ENCODE peak calls at places on chromosomes 6 and 20, in seven cellular contexts. M is CD8-positive, alpha-beta T cell; Q is foreskin fibroblast; F is BJ; L is uterus; C is AG04450; T is endodermal cell. J is an unnamed sample.

GRCh38 chr6:24721461-24722215 is 2.7 kb upstream of the C6orf62 start:
- DNase-seq in M (no peak), Q (no peak), F (no peak), L (no peak), C (no peak), T (no peak), J (no peak)

GRCh38 chr6:106882601-106883518 is 91.7 kb downstream of the CD24 start:
- DNase-seq in M (no peak), Q (no peak), F (no peak), L (no peak), C (no peak), T (no peak), J (no peak)

GRCh38 chr6:169723991-169724553 is at the start of gene PHF10:
- DNase-seq in M (peak; percentile 64), Q (peak; percentile 62), F (no peak), L (no peak), C (no peak), T (no peak), J (no peak)

GRCh38 chr6:121619013-121619412 is 183.6 kb downstream of the GJA1 start:
- DNase-seq in M (no peak), Q (no peak), F (no peak), L (no peak), C (no peak), T (peak; percentile 47), J (no peak)

GRCh38 chr6:90175627-90176538 is 120.8 kb downstream of the BACH2 start:
- DNase-seq in M (no peak), Q (no peak), F (no peak), L (no peak), C (no peak), T (no peak), J (no peak)

GRCh38 chr6:141117869-141118268 is 1014.9 kb upstream of the GJE1 start:
- DNase-seq in M (no peak), Q (no peak), F (no peak), L (no peak), C (no peak), T (no peak), J (no peak)

GRCh38 chr6:88813045-88813444 is 150.4 kb downstream of the RNGTT start:
- DNase-seq in M (no peak), Q (no peak), F (no peak), L (no peak), C (no peak), T (no peak), J (peak; percentile 1)

GRCh38 chr6:165562421-165563090 is 100.5 kb downstream of the PDE10A start:
- DNase-seq in M (no peak), Q (no peak), F (no peak), L (no peak), C (no peak), T (no peak), J (no peak)

GRCh38 chr20:1953616-1954015 is 40.2 kb downstream of the PDYN start:
- DNase-seq in M (no peak), Q (no peak), F (no peak), L (no peak), C (no peak), T (peak; percentile 30), J (no peak)

GRCh38 chr6:144712541-144712940 is 427.4 kb downstream of the UTRN start:
- DNase-seq in M (no peak), Q (peak; percentile 72), F (no peak), L (no peak), C (no peak), T (no peak), J (peak; percentile 8)

GRCh38 chr6:122676688-122677087 is 66.5 kb downstream of the PKIB start:
- DNase-seq in M (no peak), Q (no peak), F (no peak), L (no peak), C (no peak), T (no peak), J (no peak)

GRCh38 chr6:146352163-146352562 is 191.5 kb upstream of the RAB32 start:
- DNase-seq in M (no peak), Q (no peak), F (no peak), L (no peak), C (no peak), T (no peak), J (no peak)

GRCh38 chr6:46160102-46160501 is 10.7 kb downstream of the ENPP5 start:
- DNase-seq in M (no peak), Q (no peak), F (no peak), L (no peak), C (no peak), T (no peak), J (no peak)

GRCh38 chr20:64037498-64038213 is 1.7 kb downstream of the C20orf204 start:
- DNase-seq in M (no peak), Q (no peak), F (no peak), L (no peak), C (no peak), T (peak; percentile 81), J (no peak)

GRCh38 chr6:152218887-152219286 is 411.4 kb downstream of the ESR1 start:
- DNase-seq in M (no peak), Q (no peak), F (no peak), L (no peak), C (no peak), T (no peak), J (no peak)

GRCh38 chr6:154113392-154113791 is 74.4 kb downstream of the OPRM1 start:
- DNase-seq in M (no peak), Q (no peak), F (no peak), L (no peak), C (no peak), T (no peak), J (no peak)

GRCh38 chr20:47606414-47607207 is 104.9 kb downstream of the NCOA3 start:
- DNase-seq in M (no peak), Q (no peak), F (no peak), L (no peak), C (no peak), T (no peak), J (no peak)

GRCh38 chr20:30593572-30593971 is 663.9 kb upstream of the DEFB115 start:
- DNase-seq in M (no peak), Q (no peak), F (no peak), L (no peak), C (no peak), T (no peak), J (no peak)

GRCh38 chr20:5041433-5041832 is 40.1 kb upstream of the SLC23A2 start:
- DNase-seq in M (no peak), Q (peak; percentile 77), F (no peak), L (no peak), C (no peak), T (peak; percentile 59), J (no peak)

GRCh38 chr6:5518936-5519491 is 257.7 kb downstream of the FARS2 start:
- DNase-seq in M (no peak), Q (no peak), F (no peak), L (no peak), C (no peak), T (no peak), J (no peak)

GRCh38 chr20:49846206-49846807 is 33.7 kb downstream of the SLC9A8 start:
- DNase-seq in M (no peak), Q (peak; percentile 73), F (no peak), L (peak; percentile 56), C (no peak), T (peak; percentile 76), J (peak; percentile 43)

GRCh38 chr20:36677422-36677771 is 31.4 kb upstream of the SLA2 start:
- DNase-seq in M (no peak), Q (no peak), F (no peak), L (no peak), C (no peak), T (no peak), J (no peak)

GRCh38 chr6:69871107-69871506 is 4.8 kb downstream of the COL19A1 start:
- DNase-seq in M (no peak), Q (no peak), F (no peak), L (no peak), C (no peak), T (no peak), J (no peak)

GRCh38 chr6:47197672-47198640 is 111.7 kb downstream of the TNFRSF21 start:
- DNase-seq in M (no peak), Q (no peak), F (no peak), L (no peak), C (no peak), T (no peak), J (no peak)
- H3K4me3 ChIP-seq in M (no peak overlapping the region), Q (no peak overlapping the region), F (no peak overlapping the region), L (no peak overlapping the region), C (peak overlapping the region; percentile 34), T (no peak overlapping the region), J (no peak overlapping the region)

GRCh38 chr20:61722146-61722678 is 343.5 kb downstream of the TAF4 start:
- DNase-seq in M (no peak), Q (peak; percentile 2), F (no peak), L (no peak), C (no peak), T (no peak), J (no peak)

GRCh38 chr20:61725145-61725544 is 340.5 kb downstream of the TAF4 start:
- DNase-seq in M (no peak), Q (no peak), F (no peak), L (no peak), C (no peak), T (no peak), J (no peak)

GRCh38 chr20:61723538-61724257 is 342.0 kb downstream of the TAF4 start:
- DNase-seq in M (no peak), Q (no peak), F (no peak), L (no peak), C (no peak), T (no peak), J (no peak)

GRCh38 chr20:61725966-61726365 is 339.7 kb downstream of the TAF4 start:
- DNase-seq in M (no peak), Q (no peak), F (no peak), L (no peak), C (no peak), T (no peak), J (no peak)

GRCh38 chr20:61724376-61724775 is 341.3 kb downstream of the TAF4 start:
- DNase-seq in M (no peak), Q (no peak), F (no peak), L (no peak), C (no peak), T (peak; percentile 86), J (no peak)
- TF ChIP-seq CTCF in M (no peak), Q (peak; percentile 29), F (peak; percentile 3), L (no peak), C (peak; percentile 45), T (peak; percentile 83), J (peak; percentile 39)

GRCh38 chr20:41139227-41140093 is 2.1 kb downstream of the PLCG1 start:
- DNase-seq in M (no peak), Q (no peak), F (no peak), L (no peak), C (no peak), T (no peak), J (no peak)
- H3K4me3 ChIP-seq in M (peak overlapping the region; percentile 68), Q (peak overlapping the region; percentile 68), F (peak overlapping the region; percentile 74), L (peak overlapping the region; percentile 99), C (peak overlapping the region; percentile 75), T (peak overlapping the region; percentile 97), J (peak overlapping the region; percentile 75)

DNA sequence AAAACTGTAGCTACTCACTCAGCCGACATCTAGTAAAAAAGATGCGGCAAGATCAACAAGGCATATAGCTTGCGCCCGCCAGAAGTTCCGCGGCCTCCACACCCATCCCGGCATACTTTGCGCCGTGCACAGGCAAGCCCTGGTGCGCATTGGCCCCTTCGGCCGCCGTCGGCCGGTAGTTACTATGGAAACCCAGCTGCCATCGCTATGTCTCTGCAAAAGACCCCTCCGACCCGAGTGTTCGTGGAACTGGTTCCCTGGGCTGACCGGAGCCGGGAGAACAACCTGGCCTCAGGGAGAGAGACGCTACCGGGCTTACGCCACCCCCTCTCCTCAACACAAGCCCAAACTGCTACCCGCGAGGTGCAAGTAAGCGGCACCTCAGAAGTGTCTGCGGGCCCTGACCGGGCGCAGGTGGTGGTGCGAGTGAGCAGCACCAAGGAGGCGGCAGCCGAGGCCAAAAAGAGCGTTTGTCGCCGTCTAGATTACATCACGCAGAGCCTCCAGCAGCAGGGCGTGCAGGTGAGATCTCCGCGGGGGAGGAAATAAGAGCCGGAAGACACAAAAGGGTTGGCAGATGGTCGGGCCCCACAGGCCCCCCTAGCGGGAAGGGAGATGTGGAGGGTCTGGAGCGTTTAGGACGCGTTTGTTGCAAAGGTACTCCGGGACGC is at the start of gene IRAK1BP1:
- DNase-seq in M (peak; percentile 86), Q (peak; percentile 93), F (peak; percentile 29), L (peak; percentile 62), C (peak; percentile 52), T (peak; percentile 95), J (peak; percentile 32)
- TF ChIP-seq CTCF in M (no peak), Q (no peak), F (peak; percentile 18), L (no peak), C (peak; percentile 35), T (peak; percentile 49), J (peak; percentile 40)

J was measured in astrocyte of the cerebellum.